ENCODE peak calls at places on chromosomes 2 and 18, in four cellular contexts. I, A, D and R are unnamed samples.

GRCh38 chr2:176931588-176932563 is 280.7 kb upstream of the HNRNPA3 start:
- DNase-seq in I (no peak), A (peak; percentile 25), D (peak; percentile 97), R (no peak)

GRCh38 chr2:189549440-189549832 is 31.1 kb downstream of the SLC40A1 start:
- DNase-seq in I (no peak), A (no peak), D (no peak), R (no peak)

GRCh38 chr2:177604291-177605065 is 211.9 kb downstream of the AGPS start:
- DNase-seq in I (no peak), A (no peak), D (no peak), R (peak; percentile 72)

GRCh38 chr2:187566266-187566665 is 12.0 kb upstream of the TFPI start:
- DNase-seq in I (no peak), A (no peak), D (no peak), R (no peak)

GRCh38 chr2:636649-637405 is 40.4 kb downstream of the TMEM18 start:
- DNase-seq in I (no peak), A (peak; percentile 50), D (no peak), R (peak; percentile 56)

GRCh38 chr18:10070581-10071000 is 156.8 kb downstream of the VAPA start:
- DNase-seq in I (no peak), A (no peak), D (no peak), R (no peak)

GRCh38 chr2:61247204-61247812 is 85.3 kb downstream of the C2orf74 start:
- DNase-seq in I (no peak), A (no peak), D (no peak), R (no peak)

GRCh38 chr2:151766421-151767153 is 32.3 kb upstream of the NEB start:
- DNase-seq in I (no peak), A (no peak), D (no peak), R (peak; percentile 82)

GRCh38 chr2:94861308-94862152 is 9.7 kb upstream of the TEKT4 start:
- DNase-seq in I (no peak), A (no peak), D (no peak), R (no peak)

GRCh38 chr2:233021771-233022170 is 8.7 kb upstream of the NGEF start:
- DNase-seq in I (no peak), A (no peak), D (no peak), R (no peak)

GRCh38 chr18:48769006-48769646 is 181.6 kb downstream of the SMAD7 start:
- DNase-seq in I (no peak), A (no peak), D (no peak), R (no peak)

GRCh38 chr2:238174701-238175100 is 15.9 kb downstream of the ERFE start:
- DNase-seq in I (no peak), A (no peak), D (no peak), R (no peak)

GRCh38 chr2:132547089-132547687 is 122.8 kb downstream of the LYPD1 start:
- DNase-seq in I (peak; percentile 6), A (peak; percentile 34), D (peak; percentile 8), R (peak; percentile 55)

GRCh38 chr2:163319006-163319405 is 416.8 kb downstream of the FIGN start:
- DNase-seq in I (peak; percentile 38), A (no peak), D (no peak), R (no peak)

GRCh38 chr18:6222271-6222670 is 192.4 kb downstream of the L3MBTL4 start:
- DNase-seq in I (no peak), A (no peak), D (no peak), R (no peak)

GRCh38 chr2:188303363-188304031 is 11.8 kb downstream of the GULP1 start:
- DNase-seq in I (no peak), A (no peak), D (no peak), R (no peak)

GRCh38 chr2:29749843-29750242 is 171.5 kb downstream of the ALK start:
- DNase-seq in I (no peak), A (no peak), D (no peak), R (no peak)

GRCh38 chr2:120293991-120294329 is 41.3 kb downstream of the RALB start:
- DNase-seq in I (no peak), A (no peak), D (peak; percentile 48), R (no peak)

GRCh38 chr2:214607051-214607450 is 196.2 kb downstream of the VWC2L start:
- DNase-seq in I (no peak), A (no peak), D (no peak), R (no peak)

GRCh38 chr18:68564961-68565360 is 149.9 kb downstream of the TMX3 start:
- DNase-seq in I (no peak), A (no peak), D (no peak), R (no peak)

GRCh38 chr18:30800800-30801199 is 241.7 kb downstream of the DSC3 start:
- DNase-seq in I (no peak), A (no peak), D (no peak), R (no peak)

GRCh38 chr2:134220525-134220924 is 33.3 kb upstream of the MGAT5 start:
- DNase-seq in I (peak; percentile 26), A (no peak), D (no peak), R (no peak)

GRCh38 chr2:160209457-160209856 is 9.4 kb upstream of the ITGB6 start:
- DNase-seq in I (no peak), A (no peak), D (peak; percentile 37), R (no peak)

GRCh38 chr2:160206436-160206835 is 6.4 kb upstream of the ITGB6 start:
- DNase-seq in I (no peak), A (no peak), D (no peak), R (no peak)

GRCh38 chr2:160208662-160209229 is 8.7 kb upstream of the ITGB6 start:
- DNase-seq in I (no peak), A (no peak), D (no peak), R (no peak)

GRCh38 chr2:160207271-160207670 is 7.2 kb upstream of the ITGB6 start:
- DNase-seq in I (no peak), A (no peak), D (no peak), R (no peak)

DNA sequence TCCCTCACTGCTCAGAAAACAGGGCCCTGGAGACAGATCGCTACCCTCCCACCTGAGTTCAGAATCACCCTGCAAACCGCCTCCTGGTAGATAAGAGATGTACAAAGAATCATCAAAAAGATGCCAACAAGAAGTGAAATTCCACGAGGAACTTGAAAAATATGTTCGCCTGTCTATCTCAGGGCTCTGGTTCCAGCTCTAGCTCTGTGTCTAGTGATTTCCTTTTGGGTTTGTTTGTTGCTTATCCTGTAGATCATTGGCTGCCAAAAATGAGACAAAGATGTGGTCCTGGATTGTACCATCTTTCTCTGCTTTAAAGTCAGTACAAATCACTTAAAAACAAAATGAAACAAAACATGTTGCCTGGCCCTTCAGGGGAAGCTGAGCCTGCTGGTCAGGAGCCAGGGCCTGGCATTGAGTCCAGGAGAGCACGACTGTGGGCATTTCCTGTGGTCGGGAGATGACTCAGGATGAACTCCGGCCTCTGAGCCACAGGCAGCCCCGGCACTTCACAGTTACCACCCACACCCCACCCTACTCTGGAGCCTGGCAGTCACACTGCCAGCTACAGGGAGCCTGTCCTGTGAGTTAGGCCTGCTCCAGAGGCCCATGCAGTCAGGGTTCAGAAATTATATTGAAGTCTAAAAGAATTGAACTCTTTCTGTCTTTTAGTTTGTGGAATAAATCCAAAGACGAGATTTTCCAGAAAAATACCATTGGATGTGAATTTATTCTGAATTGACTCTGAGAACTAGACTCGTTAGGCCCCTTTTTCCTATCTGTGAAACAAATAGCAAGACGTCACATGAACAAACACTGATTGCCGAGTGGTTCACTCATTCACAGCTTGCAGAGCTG is 8.0 kb upstream of the ITGB6 start:
- DNase-seq in I (no peak), A (no peak), D (peak; percentile 26), R (no peak)
- TF ChIP-seq SPI1 in I (no peak), A (no peak), D (no peak), R (no peak)

GRCh38 chr2:10266133-10266620 is 36.5 kb upstream of the HPCAL1 start:
- DNase-seq in I (no peak), A (no peak), D (no peak), R (no peak)
- TF ChIP-seq SPI1 in I (no peak), A (no peak), D (no peak), R (no peak)

GRCh38 chr18:72588339-72588738 is 44.2 kb upstream of the CBLN2 start:
- DNase-seq in I (no peak), A (no peak), D (no peak), R (no peak)

GRCh38 chr18:72584787-72585186 is 40.6 kb upstream of the CBLN2 start:
- DNase-seq in I (no peak), A (no peak), D (no peak), R (no peak)
- TF ChIP-seq SPI1 in I (no peak), A (no peak), D (no peak), R (no peak)

DNA sequence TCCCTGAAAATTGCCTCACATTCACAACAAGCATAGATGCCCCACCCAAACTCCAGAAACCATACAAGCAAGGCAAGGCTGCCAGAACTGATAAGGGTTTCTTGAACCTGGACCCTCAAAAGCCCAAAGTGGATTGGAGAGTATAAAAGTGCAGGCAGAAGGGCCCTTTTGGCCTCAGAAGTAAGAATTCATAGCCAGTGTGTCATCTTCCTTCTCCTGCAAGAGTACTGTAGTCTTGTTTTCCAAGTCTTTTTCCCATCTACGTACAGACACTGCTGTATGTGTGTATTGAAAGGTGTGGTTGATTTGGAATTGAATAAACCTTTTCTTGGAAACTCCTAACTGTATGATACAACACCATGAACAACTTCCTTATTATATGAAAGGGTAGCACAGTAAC is 46.8 kb downstream of the ZC3H15 start:
- DNase-seq in I (no peak), A (no peak), D (no peak), R (peak; percentile 15)
- TF ChIP-seq SPI1 in I (no peak), A (no peak), D (no peak), R (no peak)

DNA sequence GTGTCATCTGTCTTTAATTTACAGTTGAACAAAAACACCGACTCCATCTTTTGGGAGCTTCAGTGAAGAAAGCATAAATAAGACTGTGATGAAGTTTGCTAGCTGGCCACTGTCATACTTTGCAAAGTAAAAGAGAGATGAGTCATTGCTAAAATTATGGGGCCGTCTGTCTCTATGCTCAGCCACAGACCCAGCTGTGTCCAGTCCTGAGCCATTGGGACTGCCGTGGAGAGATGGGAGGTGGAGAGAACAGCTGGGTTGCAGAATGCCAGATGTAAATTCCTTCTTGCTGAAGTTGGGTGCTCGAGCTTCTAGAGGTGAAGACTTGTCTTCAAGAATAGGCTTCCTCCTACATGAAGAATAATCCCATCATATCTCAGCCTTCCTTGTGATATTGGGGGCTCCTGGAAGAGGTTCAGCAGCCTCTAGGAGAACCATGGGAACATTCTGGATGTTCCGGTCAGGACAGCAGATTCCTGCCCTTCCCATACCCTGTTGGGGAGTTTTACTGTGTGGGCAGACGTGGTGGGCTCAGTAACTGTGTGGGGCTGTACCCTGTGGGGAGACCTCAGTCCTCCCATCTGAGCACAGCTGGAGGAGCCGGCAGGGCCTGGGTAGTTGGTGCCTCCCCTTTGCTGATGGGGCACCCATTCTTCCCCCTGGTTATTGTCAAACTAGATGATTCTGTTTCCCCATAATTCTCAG is 71.1 kb downstream of the LDLRAD4 start:
- DNase-seq in I (no peak), A (no peak), D (no peak), R (no peak)
- TF ChIP-seq SPI1 in I (no peak), A (no peak), D (no peak), R (no peak)

GRCh38 chr2:234136461-234136860 is 86.0 kb downstream of the SPP2 start:
- DNase-seq in I (no peak), A (no peak), D (no peak), R (no peak)
- TF ChIP-seq SPI1 in I (no peak), A (no peak), D (no peak), R (no peak)

GRCh38 chr2:240957656-240958365 is 40.6 kb upstream of the SNED1 start:
- DNase-seq in I (no peak), A (no peak), D (no peak), R (no peak)
- TF ChIP-seq SPI1 in I (no peak), A (no peak), D (no peak), R (no peak)

DNA sequence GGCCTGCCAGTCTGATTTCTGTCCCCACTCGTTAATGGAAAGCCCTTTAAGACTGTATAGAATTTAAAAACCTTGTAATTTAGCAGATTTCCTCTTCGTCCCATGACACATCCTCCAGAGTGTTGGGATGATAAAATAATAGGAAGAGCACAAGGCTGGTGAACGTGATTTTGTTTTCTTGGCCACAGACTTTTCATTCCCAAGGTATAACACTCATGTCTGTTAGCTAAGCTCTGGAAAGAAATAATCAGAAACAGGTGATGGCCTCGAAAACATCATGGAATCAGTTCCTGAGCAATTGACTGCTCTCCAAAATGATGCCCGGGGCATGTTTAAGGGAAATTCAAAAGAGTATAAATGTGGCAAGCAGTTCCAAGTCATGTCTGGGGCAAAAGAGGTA is 337.8 kb upstream of the TCF4 start:
- DNase-seq in I (no peak), A (no peak), D (no peak), R (no peak)
- TF ChIP-seq SPI1 in I (no peak), A (no peak), D (no peak), R (no peak)